ENCODE peak calls at places on chromosomes 4 and X, in four cellular contexts. I is HCT116, M is stomach, L is sigmoid colon. D is an unnamed sample. For H3K4me1, the result is how much of the 10 kb centered on the place peaks cover.

GRCh38 chrX:6095469-6095868 is 133.2 kb downstream of the NLGN4X start:
- DNase-seq in M (no peak), L (no peak), I (no peak), D (no peak)

GRCh38 chr4:12875640-12876243 is 608.4 kb downstream of the RAB28 start:
- DNase-seq in L (no peak), M (no peak), I (no peak), D (no peak)

GRCh38 chrX:17738737-17739535 is 1.6 kb downstream of the SCML1 start:
- DNase-seq in L (no peak), M (no peak), I (no peak), D (no peak)

GRCh38 chr4:164876680-164877324 is at the start of gene APELA:
- DNase-seq in M (no peak), L (no peak), I (no peak), D (no peak)

GRCh38 chr4:25792843-25793242 is 69.9 kb downstream of the SEL1L3 start:
- DNase-seq in L (no peak), M (no peak), I (no peak), D (no peak)

GRCh38 chr4:101264993-101265815 is 82.1 kb downstream of the PPP3CA start:
- DNase-seq in I (no peak), M (no peak), L (no peak), D (no peak)

GRCh38 chr4:24243641-24244040 is 340.7 kb downstream of the DHX15 start:
- DNase-seq in L (no peak), M (no peak), I (no peak), D (no peak)

GRCh38 chr4:117784266-117784665 is 250.0 kb upstream of the NDST3 start:
- DNase-seq in M (no peak), L (no peak), I (no peak), D (no peak)

GRCh38 chr4:141011799-141012377 is 121.4 kb downstream of the RNF150 start:
- DNase-seq in I (no peak), L (peak), M (no peak), D (no peak)

GRCh38 chr4:87068591-87069021 is 133.8 kb downstream of the AFF1 start:
- DNase-seq in M (no peak), L (no peak), I (no peak), D (no peak)

GRCh38 chrX:112696506-112696905 is 16.8 kb upstream of the LHFPL1 start:
- DNase-seq in L (no peak), I (no peak), M (no peak), D (no peak)

GRCh38 chr4:22315643-22316042 is 200.2 kb downstream of the ADGRA3 start:
- DNase-seq in L (no peak), M (no peak), I (no peak), D (no peak)

GRCh38 chr4:10598829-10599228 is 85.7 kb downstream of the CLNK start:
- DNase-seq in M (no peak), I (no peak), L (no peak), D (no peak)

GRCh38 chr4:169252339-169253086 is 18.2 kb downstream of the SH3RF1 start:
- DNase-seq in L (no peak), I (no peak), M (no peak), D (no peak)

GRCh38 chrX:3522016-3522690 is 175.7 kb upstream of the MXRA5 start:
- DNase-seq in I (no peak), M (no peak), L (no peak), D (no peak)

GRCh38 chr4:184911310-184911709 is 85.5 kb upstream of the ACSL1 start:
- DNase-seq in L (no peak), M (peak), I (peak), D (no peak)

GRCh38 chr4:36508390-36508789 is 227.0 kb downstream of the DTHD1 start:
- DNase-seq in M (no peak), L (no peak), I (no peak), D (no peak)

GRCh38 chrX:63922221-63922620 is 137.2 kb upstream of the ARHGEF9 start:
- DNase-seq in M (no peak), I (no peak), L (no peak), D (no peak)

GRCh38 chrX:65987856-65988255 is 52.0 kb downstream of the VSIG4 start:
- DNase-seq in L (no peak), M (no peak), I (no peak), D (no peak)

GRCh38 chr4:90226734-90227133 is 99.5 kb downstream of the CCSER1 start:
- DNase-seq in L (no peak), M (no peak), I (no peak), D (no peak)

GRCh38 chrX:42119076-42119475 is 195.7 kb upstream of the CASK start:
- DNase-seq in I (peak), M (no peak), L (no peak), D (no peak)

GRCh38 chrX:8731579-8732395 is at the start of gene ANOS1:
- DNase-seq in I (no peak), L (peak), M (peak), D (peak)

GRCh38 chr4:89829470-89830138 is 7.4 kb downstream of the SNCA start:
- DNase-seq in L (peak), I (no peak), M (no peak), D (no peak)

GRCh38 chrX:1242901-1243402 is 25.7 kb upstream of the CSF2RA start:
- DNase-seq in I (no peak), L (no peak), M (no peak), D (peak)

GRCh38 chr4:99653921-99654890 is 3.4 kb downstream of the C4orf54 start:
- DNase-seq in M (no peak), I (no peak), L (no peak), D (no peak)

GRCh38 chr4:174940002-174940401 is 21.8 kb downstream of the ADAM29 start:
- DNase-seq in I (no peak), L (no peak), M (no peak), D (no peak)

GRCh38 chrX:40152706-40153334 is 55.1 kb upstream of the BCOR start:
- DNase-seq in M (peak), I (no peak), L (peak), D (peak)
- H3K4me1 ChIP-seq in M (half or more), I (under half), L (under half), D (under half)

GRCh38 chr4:186144180-186144579 is 39.7 kb downstream of the FAM149A start:
- DNase-seq in I (no peak), L (no peak), M (no peak), D (no peak)
- TF ChIP-seq CTCF in I (no peak), L (peak), M (no peak), D (no peak)

GRCh38 chrX:151970661-151971060 is 3.8 kb downstream of the GABRE start:
- DNase-seq in I (no peak), L (peak), M (peak), D (no peak)
- TF ChIP-seq POLR2AphosphoS5 in I (no peak), L (no peak), M (no peak), D (no peak)

GRCh38 chrX:53556868-53557267 is 122.7 kb upstream of the HSD17B10 start:
- DNase-seq in M (no peak), I (no peak), L (no peak), D (no peak)
- H3K4me1 ChIP-seq in M (under half), I (under half), L (under half), D (under half)

D was measured in spleen.